ENCODE peak calls at places on chromosomes 5 and 9, in eight cellular contexts. P is COR-L47; E is stimulated activated CD4-positive, alpha-beta T cell treated with anti-CD3 and anti-CD28 coated beads, Interleukin-12 subunit alpha, Interleukin-12 subunit beta, amount 100 ng/mL, for 48 hours; G is NCI-H1092; V is HT1080; K is cardiac muscle cell; S is NCI-H748 treated with DMSO at 0.1 percent for 48 hours; T is endodermal cell. Y is an unnamed sample.

GRCh38 chr9:95425910-95426551 is 90.7 kb downstream of the PTCH1 start:
- DNase-seq in P (no peak), E (no peak), G (peak; percentile 31), V (peak; percentile 16), K (peak; percentile 2), S (peak; percentile 23), T (peak; percentile 74), Y (peak; percentile 63)

GRCh38 chr5:150723845-150724244 is 23.0 kb upstream of the RBM22 start:
- DNase-seq in P (no peak), E (no peak), G (no peak), V (peak; percentile 15), K (no peak), S (no peak), T (no peak), Y (no peak)

GRCh38 chr5:6185574-6185973 is 192.8 kb downstream of the MED10 start:
- DNase-seq in P (no peak), E (no peak), G (no peak), V (no peak), K (no peak), S (no peak), T (no peak), Y (no peak)

GRCh38 chr5:175867587-175868347 is 3.6 kb upstream of the CPLX2 start:
- DNase-seq in P (peak; percentile 76), E (no peak), G (peak; percentile 52), V (no peak), K (peak; percentile 22), S (no peak), T (peak; percentile 85), Y (peak; percentile 97)

GRCh38 chr5:180860273-180860886 is 696 bp downstream of the ZFP62 start:
- DNase-seq in P (peak; percentile 27), E (peak; percentile 11), G (no peak), V (peak; percentile 67), K (no peak), S (peak; percentile 35), T (peak; percentile 89), Y (peak; percentile 73)

GRCh38 chr9:94948567-94949235 is 222.2 kb downstream of the AOPEP start:
- DNase-seq in P (no peak), E (no peak), G (no peak), V (peak; percentile 11), K (no peak), S (no peak), T (no peak), Y (no peak)

GRCh38 chr5:80076131-80077101 is 41.3 kb downstream of the THBS4 start:
- DNase-seq in P (no peak), E (no peak), G (no peak), V (no peak), K (no peak), S (no peak), T (no peak), Y (no peak)

GRCh38 chr9:97366889-97367288 is 45.0 kb upstream of the TDRD7 start:
- DNase-seq in P (no peak), E (no peak), G (no peak), V (no peak), K (no peak), S (no peak), T (no peak), Y (no peak)

GRCh38 chr5:115394531-115394930 is 98.1 kb upstream of the CCDC112 start:
- DNase-seq in P (no peak), E (no peak), G (no peak), V (no peak), K (no peak), S (no peak), T (no peak), Y (no peak)

GRCh38 chr9:136697821-136698526 is 10.7 kb upstream of the AGPAT2 start:
- DNase-seq in P (no peak), E (no peak), G (no peak), V (no peak), K (no peak), S (no peak), T (no peak), Y (peak; percentile 44)

GRCh38 chr5:127568166-127568565 is 50.7 kb downstream of the PRRC1 start:
- DNase-seq in P (no peak), E (no peak), G (no peak), V (no peak), K (no peak), S (no peak), T (no peak), Y (no peak)

GRCh38 chr9:93223241-93224180 is 39.6 kb downstream of the WNK2 start:
- DNase-seq in P (peak; percentile 67), E (no peak), G (peak; percentile 58), V (peak; percentile 76), K (no peak), S (no peak), T (no peak), Y (peak; percentile 88)

GRCh38 chr5:175657593-175658271 is at the start of gene HRH2:
- DNase-seq in P (no peak), E (peak; percentile 60), G (no peak), V (peak; percentile 77), K (peak; percentile 67), S (no peak), T (peak; percentile 76), Y (peak; percentile 65)

GRCh38 chr9:89792189-89793123 is 187.6 kb downstream of the GADD45G start:
- DNase-seq in P (no peak), E (no peak), G (no peak), V (no peak), K (no peak), S (no peak), T (no peak), Y (no peak)

GRCh38 chr5:179461576-179461975 is 88.8 kb upstream of the RUFY1 start:
- DNase-seq in P (no peak), E (no peak), G (no peak), V (no peak), K (no peak), S (no peak), T (no peak), Y (no peak)

GRCh38 chr5:59711316-59711715 is 182.2 kb downstream of the PDE4D start:
- DNase-seq in P (no peak), E (no peak), G (no peak), V (no peak), K (no peak), S (no peak), T (no peak), Y (no peak)

GRCh38 chr9:98556511-98556910 is 152.2 kb downstream of the GABBR2 start:
- DNase-seq in P (no peak), E (no peak), G (no peak), V (no peak), K (no peak), S (no peak), T (no peak), Y (no peak)

GRCh38 chr5:137935694-137936093 is 46.4 kb downstream of the PKD2L2 start:
- DNase-seq in P (no peak), E (no peak), G (no peak), V (no peak), K (no peak), S (no peak), T (no peak), Y (no peak)

GRCh38 chr9:32128546-32128945 is 255.9 kb upstream of the ACO1 start:
- DNase-seq in P (no peak), E (no peak), G (no peak), V (no peak), K (peak; percentile 11), S (no peak), T (peak; percentile 66), Y (no peak)

GRCh38 chr5:103433216-103433615 is 129.4 kb downstream of the NUDT12 start:
- DNase-seq in P (no peak), E (no peak), G (no peak), V (peak; percentile 71), K (no peak), S (no peak), T (no peak), Y (no peak)

GRCh38 chr5:126104951-126105350 is 318.3 kb upstream of the GRAMD2B start:
- DNase-seq in P (no peak), E (no peak), G (no peak), V (no peak), K (no peak), S (no peak), T (no peak), Y (peak; percentile 21)

GRCh38 chr9:16727452-16728127 is 142.9 kb downstream of the BNC2 start:
- DNase-seq in P (no peak), E (no peak), G (no peak), V (peak; percentile 35), K (no peak), S (no peak), T (no peak), Y (peak; percentile 86)

GRCh38 chr5:143200781-143201398 is 202.6 kb downstream of the NR3C1 start:
- DNase-seq in P (no peak), E (no peak), G (no peak), V (peak; percentile 76), K (no peak), S (no peak), T (no peak), Y (peak; percentile 66)

GRCh38 chr9:99259231-99259918 is 37.3 kb downstream of the SEC61B start:
- DNase-seq in P (no peak), E (no peak), G (peak; percentile 59), V (no peak), K (peak; percentile 89), S (no peak), T (peak; percentile 70), Y (no peak)

GRCh38 chr5:429453-430188 is 13.4 kb upstream of the EXOC3 start:
- DNase-seq in P (peak; percentile 60), E (no peak), G (no peak), V (no peak), K (no peak), S (no peak), T (no peak), Y (peak; percentile 74)

GRCh38 chr9:13267743-13268142 is 11.7 kb downstream of the MPDZ start:
- DNase-seq in P (no peak), E (no peak), G (no peak), V (peak; percentile 94), K (no peak), S (no peak), T (no peak), Y (peak; percentile 28)

GRCh38 chr9:69496803-69497450 is 171.9 kb downstream of the ENTREP1 start:
- DNase-seq in P (no peak), E (peak; percentile 2), G (no peak), V (no peak), K (no peak), S (no peak), T (no peak), Y (no peak)

GRCh38 chr5:174793684-174794328 is 69.4 kb downstream of the MSX2 start:
- DNase-seq in P (peak; percentile 67), E (peak; percentile 31), G (no peak), V (peak; percentile 42), K (peak; percentile 74), S (no peak), T (peak; percentile 94), Y (peak; percentile 84)

GRCh38 chr9:27196383-27196782 is 87.4 kb downstream of the TEK start:
- DNase-seq in P (no peak), E (no peak), G (no peak), V (no peak), K (no peak), S (no peak), T (no peak), Y (peak; percentile 75)

GRCh38 chr5:68134033-68134668 is 81.4 kb upstream of the PIK3R1 start:
- DNase-seq in P (no peak), E (no peak), G (no peak), V (no peak), K (no peak), S (no peak), T (peak; percentile 61), Y (no peak)

GRCh38 chr9:86246752-86247161 is 12.7 kb downstream of the C9orf153 start:
- DNase-seq in P (no peak), E (no peak), G (no peak), V (no peak), K (no peak), S (no peak), T (no peak), Y (peak; percentile 75)

GRCh38 chr9:123356851-123357747 is 1.1 kb downstream of the CRB2 start:
- DNase-seq in P (no peak), E (no peak), G (no peak), V (no peak), K (no peak), S (no peak), T (peak; percentile 62), Y (peak; percentile 37)

GRCh38 chr5:10635257-10635860 is 71.5 kb downstream of the ANKRD33B start:
- DNase-seq in P (no peak), E (peak; percentile 72), G (no peak), V (peak; percentile 96), K (no peak), S (no peak), T (peak; percentile 63), Y (no peak)

GRCh38 chr5:136364307-136364706 is 1.0 kb downstream of the TRPC7 start:
- DNase-seq in P (no peak), E (no peak), G (no peak), V (no peak), K (no peak), S (no peak), T (no peak), Y (peak; percentile 6)

Y was measured in NCI-H69.